ENCODE peak calls at places on chromosomes 5 and 9, in five cellular contexts. G, N, T, O and I are unnamed samples.

GRCh38 chr5:173670130-173670591 is 53.7 kb upstream of the BOD1 start:
- DNase-seq in G (no peak), N (no peak), T (no peak), O (peak), I (no peak)

GRCh38 chr5:141478321-141478945 is 2.7 kb downstream of the PCDHGC3 start:
- DNase-seq in G (peak), N (no peak), T (peak), O (peak), I (no peak)

GRCh38 chr9:8600914-8601680 is 801.5 kb upstream of the DMAC1 start:
- DNase-seq in G (no peak), N (no peak), T (no peak), O (peak), I (no peak)

GRCh38 chr9:88809371-88809770 is 181.9 kb upstream of the S1PR3 start:
- DNase-seq in G (no peak), N (no peak), T (no peak), O (peak), I (peak)

GRCh38 chr9:17004500-17004899 is 130.3 kb upstream of the CNTLN start:
- DNase-seq in G (no peak), N (no peak), T (no peak), O (peak), I (no peak)

GRCh38 chr9:68732405-68733020 is 27.5 kb downstream of the PIP5K1B start:
- DNase-seq in G (no peak), N (no peak), T (no peak), O (no peak), I (no peak)

GRCh38 chr5:180294401-180294800 is 2.5 kb upstream of the MAPK9 start:
- DNase-seq in G (no peak), N (no peak), T (no peak), O (no peak), I (no peak)

GRCh38 chr5:170817195-170817594 is 33.7 kb downstream of the GABRP start:
- DNase-seq in G (no peak), N (no peak), T (no peak), O (no peak), I (no peak)

GRCh38 chr9:136119259-136120118 is 814 bp upstream of the TMEM250 start:
- DNase-seq in G (peak), N (peak), T (peak), O (peak), I (no peak)

GRCh38 chr9:16960084-16960483 is 89.6 kb upstream of the BNC2 start:
- DNase-seq in G (no peak), N (no peak), T (no peak), O (peak), I (no peak)

GRCh38 chr5:8538813-8539212 is 669.9 kb downstream of the MTRR start:
- DNase-seq in G (no peak), N (no peak), T (no peak), O (no peak), I (no peak)

GRCh38 chr5:107306597-107306996 is 364.1 kb downstream of the EFNA5 start:
- DNase-seq in G (no peak), N (no peak), T (no peak), O (no peak), I (no peak)

GRCh38 chr9:121607434-121608248 is 43.8 kb upstream of the DAB2IP start:
- DNase-seq in G (no peak), N (no peak), T (no peak), O (peak), I (no peak)

GRCh38 chr5:33806736-33807442 is 84.9 kb downstream of the ADAMTS12 start:
- DNase-seq in G (no peak), N (no peak), T (no peak), O (peak), I (no peak)

GRCh38 chr9:16730162-16730561 is 140.3 kb downstream of the BNC2 start:
- DNase-seq in G (no peak), N (no peak), T (no peak), O (no peak), I (no peak)

GRCh38 chr9:109799792-109800191 is 19.8 kb downstream of the PALM2AKAP2 start:
- DNase-seq in G (no peak), N (no peak), T (no peak), O (peak), I (no peak)

GRCh38 chr5:127088226-127088625 is 14.9 kb upstream of the C5orf63 start:
- DNase-seq in G (no peak), N (no peak), T (no peak), O (peak), I (no peak)

GRCh38 chr9:89872913-89873707 is 268.3 kb downstream of the GADD45G start:
- DNase-seq in G (no peak), N (no peak), T (no peak), O (no peak), I (peak)

GRCh38 chr5:17190242-17190778 is 27.1 kb upstream of the BASP1 start:
- DNase-seq in G (no peak), N (peak), T (no peak), O (peak), I (no peak)
- TF ChIP-seq CTCF in G (peak), N (peak), T (peak), O (peak), I (peak)

DNA sequence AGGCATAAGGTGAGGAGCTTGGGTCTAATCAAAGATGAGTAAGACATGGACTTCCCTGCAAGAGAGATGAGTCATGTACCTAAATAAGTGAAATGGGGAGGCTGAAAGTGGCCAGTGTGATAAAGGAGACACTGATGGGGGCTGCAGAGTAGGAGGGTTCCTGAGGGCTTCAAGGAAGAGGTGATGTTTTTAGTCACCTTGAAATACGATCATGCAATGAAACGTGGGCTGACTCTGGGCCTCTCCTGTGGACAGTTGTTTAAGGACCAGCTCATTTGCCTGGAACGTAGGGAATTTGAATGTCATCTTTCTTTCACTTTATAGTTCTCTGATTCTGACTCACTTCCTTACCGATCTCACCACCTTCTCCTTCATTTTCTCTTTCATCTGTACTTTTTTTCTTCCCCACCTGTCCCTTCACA is 49.6 kb upstream of the CPLX2 start:
- DNase-seq in G (no peak), N (no peak), T (no peak), O (no peak), I (no peak)
- TF ChIP-seq CTCF in G (no peak), N (no peak), T (no peak), O (no peak), I (no peak)

GRCh38 chr9:130542457-130543228 is 36.7 kb upstream of the FUBP3 start:
- DNase-seq in G (no peak), N (no peak), T (no peak), O (peak), I (no peak)
- TF ChIP-seq CTCF in G (no peak), N (no peak), T (no peak), O (no peak), I (no peak)

GRCh38 chr9:9791621-9792020 is 821.2 kb downstream of the PTPRD start:
- DNase-seq in G (no peak), N (no peak), T (no peak), O (peak), I (no peak)
- TF ChIP-seq CTCF in G (no peak), N (no peak), T (no peak), O (no peak), I (no peak)